ENCODE peak calls at places on chromosomes 4 and X, in six cellular contexts. Q, C, I, W, T and P are unnamed samples.

GRCh38 chr4:102843273-102843672 is 15.9 kb upstream of the UBE2D3 start:
- DNase-seq in C (no peak), W (no peak), Q (no peak), I (no peak), T (no peak), P (no peak)

GRCh38 chrX:7086384-7086783 is 61.1 kb upstream of the STS start:
- DNase-seq in W (no peak), T (no peak), Q (no peak), I (no peak), C (no peak), P (no peak)

GRCh38 chrX:17413228-17413627 is 38.2 kb downstream of the NHS start:
- DNase-seq in I (no peak), T (no peak), W (no peak), C (no peak), Q (no peak), P (no peak)

GRCh38 chr4:175290401-175290800 is 372.2 kb downstream of the ADAM29 start:
- DNase-seq in T (no peak), Q (no peak), W (no peak), I (no peak), C (no peak), P (no peak)

GRCh38 chrX:72105436-72105835 is 26.3 kb downstream of the RTL5 start:
- DNase-seq in I (no peak), T (no peak), W (no peak), Q (no peak), C (no peak), P (no peak)

GRCh38 chrX:18895157-18895952 is 88.6 kb downstream of the PHKA2 start:
- DNase-seq in W (no peak), C (no peak), I (no peak), Q (peak), T (peak), P (peak)

GRCh38 chr4:4865705-4866123 is 6.2 kb downstream of the MSX1 start:
- DNase-seq in C (no peak), T (no peak), Q (no peak), I (no peak), W (no peak), P (no peak)

GRCh38 chr4:159398236-159398638 is 295.4 kb downstream of the RAPGEF2 start:
- DNase-seq in I (no peak), T (no peak), C (peak), W (no peak), Q (no peak), P (no peak)

GRCh38 chrX:134794692-134795091 is 136.4 kb upstream of the PLAC1 start:
- DNase-seq in C (no peak), Q (no peak), W (no peak), T (no peak), I (no peak), P (no peak)

GRCh38 chrX:316351-317325 is 2.0 kb downstream of the GTPBP6 start:
- DNase-seq in C (no peak), Q (no peak), W (peak), T (peak), I (no peak), P (no peak)

GRCh38 chr4:166318810-166319525 is 445.9 kb downstream of the TLL1 start:
- DNase-seq in Q (no peak), W (no peak), I (no peak), C (no peak), T (no peak), P (no peak)

GRCh38 chr4:42654606-42655005 is 2.3 kb downstream of the ATP8A1 start:
- DNase-seq in T (no peak), Q (no peak), W (no peak), C (no peak), I (no peak), P (no peak)

GRCh38 chr4:2804449-2804972 is 11.6 kb downstream of the SH3BP2 start:
- DNase-seq in Q (no peak), W (no peak), T (peak), C (no peak), I (no peak), P (no peak)

GRCh38 chrX:46173159-46173558 is 372.1 kb downstream of the ZNF674 start:
- DNase-seq in Q (no peak), I (no peak), C (no peak), T (no peak), W (no peak), P (no peak)

GRCh38 chr4:71635094-71635493 is 148.8 kb downstream of the GC start:
- DNase-seq in Q (no peak), W (no peak), T (no peak), C (no peak), I (no peak), P (no peak)

GRCh38 chr4:186037692-186038658 is 31.0 kb upstream of the TLR3 start:
- DNase-seq in W (peak), C (no peak), I (peak), T (no peak), Q (peak), P (peak)

GRCh38 chrX:71626576-71626975 is 8.3 kb upstream of the CXCR3 start:
- DNase-seq in Q (no peak), I (peak), T (peak), C (no peak), W (peak), P (no peak)

GRCh38 chr4:151687021-151687640 is 73.7 kb downstream of the GATB start:
- DNase-seq in I (peak), C (no peak), W (no peak), Q (peak), T (no peak), P (no peak)

DNA sequence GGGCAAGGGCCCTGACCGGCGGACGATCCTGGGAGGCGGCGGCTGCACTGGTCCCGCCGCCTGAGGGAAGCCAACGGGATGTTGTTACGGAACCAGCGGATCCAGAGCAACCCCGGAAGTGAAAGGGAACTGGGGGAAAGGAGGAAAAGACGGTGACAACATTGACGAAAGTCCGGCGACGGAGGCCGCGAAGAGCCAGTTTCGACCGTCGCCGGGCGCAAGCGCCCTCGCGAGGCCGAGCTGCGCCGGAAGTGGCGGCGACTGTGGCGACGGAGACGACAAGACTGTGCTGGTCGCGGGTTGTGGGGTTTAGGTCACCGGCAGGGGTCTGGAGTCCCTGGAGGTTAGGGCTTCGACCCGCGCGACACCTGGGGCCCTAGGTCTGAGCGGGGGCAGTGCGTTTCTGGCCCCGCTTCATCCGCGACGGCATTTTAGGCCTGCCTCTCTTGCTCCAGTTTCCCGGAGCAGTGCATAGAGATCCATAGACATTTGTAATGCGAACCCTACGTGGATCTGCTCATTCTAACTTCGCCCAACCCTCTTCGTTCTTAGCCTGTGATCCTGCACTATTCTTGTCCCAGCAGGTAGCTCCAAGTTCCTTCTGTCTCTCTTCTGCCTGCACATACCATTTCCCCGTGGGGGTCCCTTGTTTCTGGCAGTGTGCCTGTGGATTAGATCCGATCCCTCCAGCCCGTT is at the start of gene BOD1L1:
- DNase-seq in C (peak), I (peak), Q (peak), T (peak), W (peak), P (peak)
- TF ChIP-seq CTCF in C (peak), I (peak), Q (no peak), T (peak), W (no peak), P (peak)

GRCh38 chr4:73222466-73223257 is 35.9 kb downstream of the ANKRD17 start:
- DNase-seq in C (no peak), I (peak), W (peak), T (no peak), Q (peak), P (peak)
- TF ChIP-seq POLR2AphosphoS5 in C (peak), I (peak), W (peak), T (no peak), Q (peak), P (peak)

GRCh38 chrX:115362334-115363095 is 73.0 kb downstream of the LUZP4 start:
- DNase-seq in Q (no peak), W (no peak), C (no peak), I (no peak), T (no peak), P (no peak)
- TF ChIP-seq CTCF in Q (no peak), W (no peak), C (no peak), I (no peak), T (no peak), P (no peak)

GRCh38 chr4:138055890-138056289 is 186.3 kb downstream of the SLC7A11 start:
- DNase-seq in Q (no peak), I (no peak), C (no peak), W (no peak), T (no peak), P (no peak)
- TF ChIP-seq POLR2AphosphoS5 in Q (no peak), I (no peak), C (no peak), W (no peak), T (no peak), P (no peak)

GRCh38 chrX:154530286-154530685 is 14.3 kb upstream of the FAM3A start:
- DNase-seq in T (no peak), I (no peak), Q (no peak), W (no peak), C (no peak), P (no peak)

GRCh38 chrX:154525606-154526490 is 9.8 kb upstream of the FAM3A start:
- DNase-seq in I (no peak), Q (no peak), W (no peak), C (no peak), T (no peak), P (peak)

GRCh38 chrX:154531626-154532025 is 15.0 kb downstream of the G6PD start:
- DNase-seq in C (no peak), Q (no peak), W (no peak), T (no peak), I (no peak), P (no peak)

GRCh38 chrX:154529206-154529612 is 13.2 kb upstream of the FAM3A start:
- DNase-seq in I (no peak), C (no peak), W (no peak), Q (no peak), T (no peak), P (no peak)

GRCh38 chrX:154526901-154527675 is 11.1 kb upstream of the FAM3A start:
- DNase-seq in C (no peak), Q (peak), T (peak), W (peak), I (peak), P (peak)
- TF ChIP-seq CTCF in C (peak), Q (no peak), T (peak), W (peak), I (peak), P (peak)